ENCODE peak calls at places on chromosomes 16 and 17, in nine cellular contexts. N is upper lobe of right lung, M is endothelial cell, W is GM23338, G is nucleus accumbens, Q is heart right ventricle, O is NCI-H146, H is A549, A is T-helper 2 cell. L is an unnamed sample.

GRCh38 chr16:67017451-67017750 is 11.5 kb upstream of the CBFB start:
- DNase-seq in A (no peak), W (no peak), Q (no peak), N (peak), G (no peak), H (no peak), M (no peak), O (no peak), L (peak)

GRCh38 chr16:89371386-89371785 is 119.0 kb downstream of the ANKRD11 start:
- DNase-seq in G (no peak), N (no peak), W (no peak), O (no peak), H (no peak), A (no peak), Q (no peak), M (no peak), L (no peak)

GRCh38 chr17:55294042-55294751 is 29.4 kb downstream of the HLF start:
- DNase-seq in Q (no peak), W (no peak), H (no peak), O (no peak), G (no peak), A (no peak), M (no peak), N (no peak), L (no peak)

GRCh38 chr17:7438050-7438614 is 1.2 kb upstream of the FGF11 start:
- DNase-seq in A (peak), H (no peak), W (peak), N (peak), O (no peak), M (peak), G (peak), Q (peak), L (peak)

GRCh38 chr17:57868007-57868774 is 18.3 kb upstream of the MRPS23 start:
- DNase-seq in H (peak), A (no peak), G (no peak), Q (peak), N (no peak), M (no peak), O (no peak), W (peak), L (no peak)

GRCh38 chr17:76382803-76383644 is 1.4 kb upstream of the SPHK1 start:
- DNase-seq in O (peak), M (peak), G (no peak), A (peak), Q (peak), H (peak), W (peak), N (peak), L (no peak)

GRCh38 chr17:14552311-14552710 is 251.4 kb downstream of the HS3ST3B1 start:
- DNase-seq in O (no peak), H (no peak), M (no peak), Q (no peak), G (no peak), N (no peak), W (no peak), A (no peak), L (no peak)

GRCh38 chr17:74454197-74455024 is 12.0 kb upstream of the CD300A start:
- DNase-seq in O (no peak), Q (peak), H (no peak), M (no peak), W (peak), N (peak), A (no peak), G (peak), L (peak)

GRCh38 chr16:80527297-80527696 is 13.5 kb upstream of the DYNLRB2 start:
- DNase-seq in M (peak), A (peak), N (no peak), Q (no peak), G (no peak), O (no peak), W (peak), H (peak), L (no peak)

GRCh38 chr16:10777356-10777755 is 33.7 kb downstream of the NUBP1 start:
- DNase-seq in H (no peak), N (no peak), M (no peak), O (no peak), G (no peak), A (no peak), W (no peak), Q (no peak), L (no peak)

GRCh38 chr16:9092282-9092962 is 978 bp downstream of the HAPSTR1 start:
- DNase-seq in Q (peak), W (peak), A (peak), O (peak), H (peak), G (peak), M (peak), N (peak), L (no peak)

GRCh38 chr16:11328172-11329079 is 16.8 kb upstream of the RMI2 start:
- DNase-seq in Q (peak), G (no peak), A (peak), M (peak), H (peak), N (no peak), W (peak), O (no peak), L (no peak)

GRCh38 chr16:84879569-84880487 is 60.0 kb downstream of the CRISPLD2 start:
- DNase-seq in O (no peak), A (no peak), Q (no peak), H (peak), G (no peak), M (no peak), W (no peak), N (no peak), L (no peak)

GRCh38 chr17:81839301-81839700 is 4.5 kb upstream of the PPP1R27 start:
- DNase-seq in Q (no peak), A (no peak), W (no peak), M (no peak), O (no peak), H (no peak), N (no peak), G (no peak), L (no peak)

GRCh38 chr16:4414187-4414909 is 2.0 kb downstream of the CORO7 start:
- DNase-seq in M (no peak), N (no peak), H (no peak), A (peak), O (peak), Q (no peak), G (no peak), W (no peak), L (no peak)

GRCh38 chr16:71383054-71383773 is 24.7 kb downstream of the CALB2 start:
- DNase-seq in A (peak), Q (no peak), O (no peak), N (no peak), M (no peak), G (no peak), H (no peak), W (peak), L (no peak)